ENCODE peak calls at places on chromosomes 16 and 17, in nine cellular contexts. N is activated CD4-positive, CD25-positive, alpha-beta regulatory T cell treated with anti-CD3 and anti-CD28 coated beads, Interleukin-2, amount 50 U/mL, for 72 hours; B is NCI-H2081; J is activated naive CD4-positive, alpha-beta T cell; G is ACHN; Y is astrocyte of the spinal cord; I is AG04450; U is body of pancreas; Q is GM13976. E is an unnamed sample.

GRCh38 chr17:78736526-78737079 is 45.5 kb downstream of the CYTH1 start:
- DNase-seq in N (peak; percentile 56), B (peak; percentile 35), J (peak; percentile 38), G (peak; percentile 89), Y (no peak), I (no peak), U (peak; percentile 95), Q (no peak), E (peak; percentile 98)

GRCh38 chr16:30183961-30184429 is 593 bp downstream of the CORO1A start:
- DNase-seq in N (peak; percentile 72), B (no peak), J (peak; percentile 66), G (no peak), Y (no peak), I (no peak), U (peak; percentile 41), Q (peak; percentile 83), E (peak; percentile 11)

GRCh38 chr17:332023-332422 is 20.6 kb downstream of the RPH3AL start:
- DNase-seq in N (no peak), B (no peak), J (no peak), G (no peak), Y (no peak), I (no peak), U (peak; percentile 19), Q (no peak), E (no peak)

GRCh38 chr16:50781043-50781442 is 39.2 kb downstream of the CYLD start:
- DNase-seq in N (no peak), B (no peak), J (no peak), G (peak; percentile 13), Y (no peak), I (no peak), U (no peak), Q (no peak), E (no peak)

GRCh38 chr17:9230346-9230745 is 209.0 kb downstream of the NTN1 start:
- DNase-seq in N (no peak), B (no peak), J (no peak), G (no peak), Y (no peak), I (no peak), U (no peak), Q (no peak), E (no peak)

GRCh38 chr17:36921131-36921851 is 16.0 kb upstream of the LHX1 start:
- DNase-seq in N (peak; percentile 33), B (no peak), J (no peak), G (peak; percentile 88), Y (peak; percentile 56), I (no peak), U (no peak), Q (no peak), E (no peak)

GRCh38 chr16:14564323-14564722 is 65.7 kb downstream of the PARN start:
- DNase-seq in N (no peak), B (peak; percentile 27), J (no peak), G (no peak), Y (no peak), I (no peak), U (peak; percentile 77), Q (no peak), E (no peak)

GRCh38 chr16:1209081-1209480 is 16.0 kb downstream of the TPSG1 start:
- DNase-seq in N (no peak), B (no peak), J (no peak), G (no peak), Y (no peak), I (no peak), U (no peak), Q (no peak), E (no peak)

GRCh38 chr17:77440571-77440981 is 299.8 kb downstream of the SEC14L1 start:
- DNase-seq in N (peak; percentile 49), B (no peak), J (no peak), G (no peak), Y (no peak), I (no peak), U (no peak), Q (no peak), E (no peak)

GRCh38 chr16:89712476-89712805 is 8.3 kb downstream of the VPS9D1 start:
- DNase-seq in N (no peak), B (no peak), J (no peak), G (no peak), Y (no peak), I (no peak), U (no peak), Q (no peak), E (no peak)

GRCh38 chr17:55152236-55152635 is 112.5 kb upstream of the HLF start:
- DNase-seq in N (no peak), B (no peak), J (no peak), G (no peak), Y (no peak), I (no peak), U (no peak), Q (no peak), E (no peak)

GRCh38 chr16:75293746-75294145 is 42.3 kb upstream of the BCAR1 start:
- DNase-seq in N (no peak), B (no peak), J (no peak), G (no peak), Y (no peak), I (no peak), U (no peak), Q (no peak), E (no peak)

GRCh38 chr16:68351991-68352431 is 41.2 kb downstream of the PRMT7 start:
- DNase-seq in N (no peak), B (no peak), J (no peak), G (no peak), Y (no peak), I (no peak), U (peak; percentile 44), Q (no peak), E (no peak)

GRCh38 chr16:22641030-22641671 is 130.5 kb downstream of the NPIPB5 start:
- DNase-seq in N (no peak), B (no peak), J (no peak), G (peak; percentile 54), Y (peak; percentile 46), I (no peak), U (no peak), Q (no peak), E (no peak)

GRCh38 chr17:33964344-33964979 is 290.6 kb upstream of the CCL2 start:
- DNase-seq in N (no peak), B (no peak), J (no peak), G (peak; percentile 6), Y (no peak), I (no peak), U (peak; percentile 52), Q (peak; percentile 64), E (no peak)

GRCh38 chr16:60203525-60204124 is 1469.5 kb upstream of the GOT2 start:
- DNase-seq in N (no peak), B (no peak), J (no peak), G (peak; percentile 16), Y (peak; percentile 20), I (no peak), U (no peak), Q (no peak), E (no peak)

GRCh38 chr16:84438971-84439696 is 65.3 kb downstream of the MEAK7 start:
- DNase-seq in N (no peak), B (no peak), J (no peak), G (no peak), Y (no peak), I (no peak), U (no peak), Q (no peak), E (no peak)

GRCh38 chr16:27995378-27995777 is 68.1 kb downstream of the GSG1L start:
- DNase-seq in N (no peak), B (no peak), J (no peak), G (no peak), Y (no peak), I (no peak), U (no peak), Q (no peak), E (no peak)

GRCh38 chr17:79114455-79115301 is 40.1 kb downstream of the ENGASE start:
- DNase-seq in N (no peak), B (peak; percentile 91), J (no peak), G (no peak), Y (no peak), I (no peak), U (peak; percentile 66), Q (no peak), E (peak; percentile 83)

GRCh38 chr17:28874750-28875149 is 19.9 kb downstream of the ERAL1 start:
- DNase-seq in N (no peak), B (no peak), J (no peak), G (no peak), Y (no peak), I (no peak), U (no peak), Q (no peak), E (no peak)

GRCh38 chr17:28228109-28228840 is 90.7 kb upstream of the TMEM97 start:
- DNase-seq in N (peak; percentile 26), B (no peak), J (no peak), G (no peak), Y (no peak), I (no peak), U (no peak), Q (no peak), E (no peak)

GRCh38 chr17:4362141-4362540 is 4.3 kb downstream of the UBE2G1 start:
- DNase-seq in N (no peak), B (peak; percentile 7), J (no peak), G (no peak), Y (no peak), I (no peak), U (no peak), Q (no peak), E (no peak)

GRCh38 chr17:51161541-51161940 is 4.7 kb upstream of the NME2 start:
- DNase-seq in N (no peak), B (no peak), J (no peak), G (no peak), Y (no peak), I (no peak), U (no peak), Q (no peak), E (no peak)

E was measured in thyroid gland.